ENCODE peak calls at places on chromosome 12, in eight cellular contexts. One of them, this sample, is unnamed.

GRCh38 chr12:95473440-95473946 is 459 bp upstream of the METAP2 start:
- DNase-seq in choroid plexus epithelial cell: no peak
- DNase-seq in neural progenitor cell: peak
- DNase-seq in bronchial epithelial cell: peak
- DNase-seq in AG10803: peak
- DNase-seq in progenitor cell of endocrine pancreas: no peak
- DNase-seq in Calu3: peak
- DNase-seq in heart right ventricle: no peak
- DNase-seq in this sample: peak

GRCh38 chr12:1917172-1918070 is 1.0 kb downstream of the CACNA2D4 start:
- DNase-seq in progenitor cell of endocrine pancreas: no peak
- DNase-seq in Calu3: no peak
- DNase-seq in neural progenitor cell: no peak
- DNase-seq in heart right ventricle: no peak
- DNase-seq in choroid plexus epithelial cell: no peak
- DNase-seq in bronchial epithelial cell: no peak
- DNase-seq in AG10803: no peak
- DNase-seq in this sample: no peak

GRCh38 chr12:105674871-105675699 is 344.6 kb downstream of the C12orf75 start:
- DNase-seq in AG10803: no peak
- DNase-seq in choroid plexus epithelial cell: no peak
- DNase-seq in heart right ventricle: no peak
- DNase-seq in neural progenitor cell: no peak
- DNase-seq in bronchial epithelial cell: no peak
- DNase-seq in progenitor cell of endocrine pancreas: no peak
- DNase-seq in Calu3: no peak
- DNase-seq in this sample: no peak

GRCh38 chr12:67853204-67853603 is 136.0 kb upstream of the IFNG-AS1 start:
- DNase-seq in bronchial epithelial cell: no peak
- DNase-seq in neural progenitor cell: no peak
- DNase-seq in Calu3: no peak
- DNase-seq in heart right ventricle: no peak
- DNase-seq in choroid plexus epithelial cell: peak
- DNase-seq in progenitor cell of endocrine pancreas: no peak
- DNase-seq in AG10803: peak
- DNase-seq in this sample: no peak

GRCh38 chr12:109949089-109949488 is 47.1 kb downstream of the GIT2 start:
- DNase-seq in heart right ventricle: no peak
- DNase-seq in bronchial epithelial cell: no peak
- DNase-seq in AG10803: peak
- DNase-seq in neural progenitor cell: no peak
- DNase-seq in choroid plexus epithelial cell: peak
- DNase-seq in Calu3: no peak
- DNase-seq in progenitor cell of endocrine pancreas: no peak
- DNase-seq in this sample: no peak

GRCh38 chr12:52130695-52131094 is 51.2 kb downstream of the SMIM41 start:
- DNase-seq in neural progenitor cell: no peak
- DNase-seq in progenitor cell of endocrine pancreas: no peak
- DNase-seq in bronchial epithelial cell: no peak
- DNase-seq in AG10803: no peak
- DNase-seq in Calu3: no peak
- DNase-seq in heart right ventricle: no peak
- DNase-seq in choroid plexus epithelial cell: peak
- DNase-seq in this sample: no peak

GRCh38 chr12:79818856-79819255 is 116.0 kb downstream of the PPP1R12A start:
- DNase-seq in choroid plexus epithelial cell: peak
- DNase-seq in bronchial epithelial cell: no peak
- DNase-seq in AG10803: no peak
- DNase-seq in progenitor cell of endocrine pancreas: no peak
- DNase-seq in neural progenitor cell: no peak
- DNase-seq in heart right ventricle: no peak
- DNase-seq in Calu3: no peak
- DNase-seq in this sample: no peak

GRCh38 chr12:356276-356988 is 32.7 kb downstream of the KDM5A start:
- DNase-seq in Calu3: no peak
- DNase-seq in progenitor cell of endocrine pancreas: no peak
- DNase-seq in bronchial epithelial cell: peak
- DNase-seq in choroid plexus epithelial cell: peak
- DNase-seq in AG10803: peak
- DNase-seq in neural progenitor cell: no peak
- DNase-seq in heart right ventricle: no peak
- DNase-seq in this sample: no peak

GRCh38 chr12:85036736-85037135 is 585 bp downstream of the LRRIQ1 start:
- DNase-seq in Calu3: peak
- DNase-seq in choroid plexus epithelial cell: no peak
- DNase-seq in heart right ventricle: no peak
- DNase-seq in bronchial epithelial cell: no peak
- DNase-seq in progenitor cell of endocrine pancreas: no peak
- DNase-seq in AG10803: no peak
- DNase-seq in neural progenitor cell: no peak
- DNase-seq in this sample: no peak

DNA sequence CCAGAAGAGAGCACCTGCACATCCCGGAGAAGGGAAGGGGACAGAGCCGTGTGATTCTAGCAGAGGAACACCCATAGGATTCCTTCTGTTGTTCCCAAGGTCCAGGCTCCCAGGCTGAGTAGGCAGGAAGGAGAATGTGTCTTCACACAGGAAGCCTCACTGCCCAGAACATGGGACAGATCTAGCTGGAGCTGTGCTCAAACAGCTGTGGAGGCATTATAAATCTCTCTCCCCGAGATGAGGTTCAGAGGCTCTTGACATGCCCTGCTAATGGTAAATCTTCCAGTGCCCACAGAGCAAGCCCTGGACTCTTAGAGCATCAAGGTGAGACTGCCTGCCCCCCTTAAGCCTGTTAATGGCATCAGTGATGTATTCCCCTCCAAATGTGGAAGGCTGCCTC is 138.7 kb upstream of the MAP1LC3B2 start:
- DNase-seq in neural progenitor cell: no peak
- DNase-seq in heart right ventricle: no peak
- DNase-seq in bronchial epithelial cell: no peak
- DNase-seq in choroid plexus epithelial cell: no peak
- DNase-seq in Calu3: no peak
- DNase-seq in progenitor cell of endocrine pancreas: no peak
- DNase-seq in AG10803: no peak
- DNase-seq in this sample: no peak
- TF ChIP-seq CTCF in neural progenitor cell: no peak
- TF ChIP-seq CTCF in heart right ventricle: no peak
- TF ChIP-seq CTCF in bronchial epithelial cell: no peak
- TF ChIP-seq CTCF in choroid plexus epithelial cell: no peak
- TF ChIP-seq CTCF in Calu3: no peak
- TF ChIP-seq CTCF in progenitor cell of endocrine pancreas: no peak
- TF ChIP-seq CTCF in AG10803: no peak
- TF ChIP-seq CTCF in this sample: no peak

GRCh38 chr12:49730050-49730449 is 11.3 kb upstream of the TMBIM6 start:
- DNase-seq in AG10803: no peak
- DNase-seq in bronchial epithelial cell: no peak
- DNase-seq in Calu3: no peak
- DNase-seq in neural progenitor cell: no peak
- DNase-seq in heart right ventricle: no peak
- DNase-seq in choroid plexus epithelial cell: no peak
- DNase-seq in progenitor cell of endocrine pancreas: no peak
- DNase-seq in this sample: no peak

GRCh38 chr12:49728446-49728845 is 12.9 kb upstream of the TMBIM6 start:
- DNase-seq in Calu3: no peak
- DNase-seq in bronchial epithelial cell: no peak
- DNase-seq in progenitor cell of endocrine pancreas: no peak
- DNase-seq in AG10803: no peak
- DNase-seq in heart right ventricle: no peak
- DNase-seq in choroid plexus epithelial cell: no peak
- DNase-seq in neural progenitor cell: no peak
- DNase-seq in this sample: no peak

GRCh38 chr12:49730568-49731101 is 10.7 kb upstream of the TMBIM6 start:
- DNase-seq in progenitor cell of endocrine pancreas: no peak
- DNase-seq in neural progenitor cell: no peak
- DNase-seq in bronchial epithelial cell: peak
- DNase-seq in heart right ventricle: no peak
- DNase-seq in Calu3: no peak
- DNase-seq in AG10803: peak
- DNase-seq in choroid plexus epithelial cell: no peak
- DNase-seq in this sample: no peak

DNA sequence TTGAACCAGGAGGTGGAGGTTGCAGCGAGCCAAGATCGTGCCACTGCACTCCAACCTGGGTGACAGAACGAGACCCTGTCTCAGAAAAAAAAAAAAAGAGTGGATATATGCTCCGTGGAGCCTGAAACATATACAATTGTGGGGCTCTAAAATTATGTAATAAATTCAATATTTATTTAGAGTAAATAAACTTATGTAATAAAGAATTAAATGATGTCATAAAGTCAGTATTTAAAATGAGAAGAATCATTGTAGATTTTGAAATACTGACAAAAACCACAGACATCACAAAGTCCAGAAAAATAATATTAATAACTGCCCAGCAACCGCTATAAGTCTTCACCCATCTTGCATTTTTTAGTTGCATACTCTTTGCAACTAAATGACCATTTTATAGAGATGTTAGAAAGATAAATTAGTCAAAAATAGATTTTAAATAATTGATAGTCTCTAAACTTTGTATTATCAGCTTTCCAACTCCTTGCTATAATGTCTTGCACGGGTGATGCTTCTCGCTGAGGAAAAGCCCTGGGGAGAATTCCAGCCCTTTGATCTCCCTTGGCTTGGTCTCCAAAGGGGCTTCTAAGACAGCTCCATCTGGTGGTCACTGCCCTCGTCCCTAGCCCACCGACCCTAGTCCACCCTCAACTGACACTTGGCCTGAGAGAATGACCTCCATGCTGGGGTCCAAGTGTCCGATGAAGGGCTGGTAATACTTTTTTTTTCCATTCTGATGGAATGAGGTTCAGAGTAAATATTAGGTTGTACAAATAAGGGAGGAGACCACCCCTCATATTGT is 7.9 kb upstream of the TMBIM6 start:
- DNase-seq in neural progenitor cell: peak
- DNase-seq in AG10803: no peak
- DNase-seq in progenitor cell of endocrine pancreas: no peak
- DNase-seq in heart right ventricle: no peak
- DNase-seq in Calu3: no peak
- DNase-seq in choroid plexus epithelial cell: no peak
- DNase-seq in bronchial epithelial cell: no peak
- DNase-seq in this sample: no peak
- TF ChIP-seq CTCF in neural progenitor cell: peak
- TF ChIP-seq CTCF in AG10803: no peak
- TF ChIP-seq CTCF in progenitor cell of endocrine pancreas: no peak
- TF ChIP-seq CTCF in heart right ventricle: no peak
- TF ChIP-seq CTCF in Calu3: no peak
- TF ChIP-seq CTCF in choroid plexus epithelial cell: no peak
- TF ChIP-seq CTCF in bronchial epithelial cell: no peak
- TF ChIP-seq CTCF in this sample: no peak

DNA sequence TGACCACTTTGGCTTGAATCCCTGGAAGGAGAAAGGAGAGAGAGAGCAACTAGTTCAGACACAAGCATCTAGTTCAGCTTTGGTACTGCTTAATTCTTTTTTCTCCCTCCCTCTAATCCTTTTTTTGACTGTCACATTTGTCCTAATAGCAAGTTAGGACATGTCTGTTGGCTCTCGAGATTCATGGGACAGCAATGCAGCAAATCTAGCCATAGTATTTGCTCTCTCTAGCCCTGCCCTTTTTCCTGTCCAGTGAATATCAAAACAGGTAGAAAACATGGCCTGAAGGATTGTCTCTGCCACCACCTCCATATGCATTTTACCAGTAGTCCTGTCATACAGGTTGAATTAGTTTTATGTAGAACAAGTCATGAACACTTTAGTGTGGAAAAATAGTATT is 116.4 kb downstream of the PTPRB start:
- DNase-seq in AG10803: no peak
- DNase-seq in progenitor cell of endocrine pancreas: no peak
- DNase-seq in heart right ventricle: no peak
- DNase-seq in bronchial epithelial cell: peak
- DNase-seq in Calu3: no peak
- DNase-seq in neural progenitor cell: no peak
- DNase-seq in choroid plexus epithelial cell: no peak
- DNase-seq in this sample: no peak
- TF ChIP-seq CTCF in AG10803: no peak
- TF ChIP-seq CTCF in progenitor cell of endocrine pancreas: no peak
- TF ChIP-seq CTCF in heart right ventricle: no peak
- TF ChIP-seq CTCF in bronchial epithelial cell: no peak
- TF ChIP-seq CTCF in Calu3: no peak
- TF ChIP-seq CTCF in neural progenitor cell: no peak
- TF ChIP-seq CTCF in choroid plexus epithelial cell: no peak
- TF ChIP-seq CTCF in this sample: no peak

GRCh38 chr12:120236124-120236398 is 29.5 kb downstream of the PXN start:
- DNase-seq in heart right ventricle: no peak
- DNase-seq in bronchial epithelial cell: no peak
- DNase-seq in progenitor cell of endocrine pancreas: no peak
- DNase-seq in choroid plexus epithelial cell: no peak
- DNase-seq in neural progenitor cell: no peak
- DNase-seq in Calu3: no peak
- DNase-seq in AG10803: no peak
- DNase-seq in this sample: no peak

GRCh38 chr12:120234643-120235368 is 30.7 kb downstream of the PXN start:
- DNase-seq in Calu3: peak
- DNase-seq in bronchial epithelial cell: peak
- DNase-seq in AG10803: peak
- DNase-seq in choroid plexus epithelial cell: peak
- DNase-seq in neural progenitor cell: peak
- DNase-seq in progenitor cell of endocrine pancreas: no peak
- DNase-seq in heart right ventricle: peak
- DNase-seq in this sample: peak

GRCh38 chr12:120238839-120239445 is 26.6 kb downstream of the PXN start:
- DNase-seq in Calu3: no peak
- DNase-seq in progenitor cell of endocrine pancreas: no peak
- DNase-seq in choroid plexus epithelial cell: no peak
- DNase-seq in AG10803: no peak
- DNase-seq in bronchial epithelial cell: no peak
- DNase-seq in neural progenitor cell: no peak
- DNase-seq in heart right ventricle: no peak
- DNase-seq in this sample: no peak

GRCh38 chr12:120238224-120238616 is 27.3 kb downstream of the PXN start:
- DNase-seq in heart right ventricle: no peak
- DNase-seq in choroid plexus epithelial cell: no peak
- DNase-seq in progenitor cell of endocrine pancreas: no peak
- DNase-seq in bronchial epithelial cell: no peak
- DNase-seq in neural progenitor cell: no peak
- DNase-seq in AG10803: no peak
- DNase-seq in Calu3: no peak
- DNase-seq in this sample: no peak

DNA sequence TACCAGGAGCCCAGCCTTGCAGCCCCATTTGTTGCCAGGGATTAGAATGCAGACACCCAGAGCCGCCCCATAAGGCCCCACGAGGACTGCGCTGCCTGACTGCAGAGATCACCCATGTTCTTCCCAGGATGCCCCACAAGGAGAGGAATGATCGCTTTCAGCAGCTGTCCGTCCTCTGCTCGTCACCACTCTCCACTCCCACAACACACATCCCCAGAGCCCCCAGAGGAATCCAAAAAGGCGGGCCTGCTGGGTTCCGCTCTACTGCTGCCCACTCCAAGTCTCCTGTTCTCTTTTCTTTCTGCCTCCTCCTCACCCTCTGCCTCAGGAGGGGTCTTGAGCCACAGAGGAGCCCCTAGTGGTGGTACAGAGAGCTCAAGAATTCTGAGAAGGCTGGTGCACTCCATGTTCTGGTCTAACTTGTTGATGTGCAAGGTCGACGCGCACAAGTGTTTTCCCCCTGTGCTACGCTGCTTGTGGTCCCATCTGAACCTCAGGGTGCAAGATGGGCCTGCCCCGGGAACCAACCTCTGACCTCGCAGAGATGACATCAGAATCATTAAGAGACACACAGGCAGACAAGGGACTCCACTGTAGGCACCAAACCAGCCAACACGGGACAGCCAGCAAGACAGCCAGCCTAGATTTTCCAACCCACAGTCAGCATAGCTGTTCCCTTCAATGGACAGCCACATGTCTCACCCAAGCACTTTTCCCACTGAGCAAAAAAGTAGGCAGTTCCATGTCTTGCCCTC is 30.0 kb downstream of the PXN start:
- DNase-seq in neural progenitor cell: peak
- DNase-seq in bronchial epithelial cell: no peak
- DNase-seq in choroid plexus epithelial cell: no peak
- DNase-seq in heart right ventricle: no peak
- DNase-seq in AG10803: no peak
- DNase-seq in Calu3: no peak
- DNase-seq in progenitor cell of endocrine pancreas: no peak
- DNase-seq in this sample: no peak
- TF ChIP-seq CTCF in neural progenitor cell: peak
- TF ChIP-seq CTCF in bronchial epithelial cell: peak
- TF ChIP-seq CTCF in choroid plexus epithelial cell: peak
- TF ChIP-seq CTCF in heart right ventricle: peak
- TF ChIP-seq CTCF in AG10803: peak
- TF ChIP-seq CTCF in Calu3: peak
- TF ChIP-seq CTCF in progenitor cell of endocrine pancreas: peak
- TF ChIP-seq CTCF in this sample: no peak